ENCODE peak calls at places on chromosomes 6 and 20, in ten cellular contexts. One of them, this sample, is unnamed.

GRCh38 chr6:79269877-79270276 is 35.4 kb upstream of the HMGN3 start:
- DNase-seq in HEK293T: no peak
- DNase-seq in esophagus muscularis mucosa: no peak
- DNase-seq in activated CD4-positive, alpha-beta T cell treated with anti-CD3 and anti-CD28 coated beads for 48 hours: no peak
- DNase-seq in H7: no peak
- DNase-seq in T-helper 2 cell: no peak
- DNase-seq in occipital lobe: no peak
- DNase-seq in tibial artery: peak
- DNase-seq in neural crest cell: no peak
- DNase-seq in HT1080: peak
- DNase-seq in this sample: peak

GRCh38 chr6:94813806-94814205 is 763.5 kb upstream of the MANEA start:
- DNase-seq in tibial artery: no peak
- DNase-seq in HT1080: no peak
- DNase-seq in activated CD4-positive, alpha-beta T cell treated with anti-CD3 and anti-CD28 coated beads for 48 hours: no peak
- DNase-seq in HEK293T: no peak
- DNase-seq in occipital lobe: no peak
- DNase-seq in T-helper 2 cell: no peak
- DNase-seq in esophagus muscularis mucosa: no peak
- DNase-seq in neural crest cell: no peak
- DNase-seq in H7: no peak
- DNase-seq in this sample: no peak

GRCh38 chr6:41732601-41733348 is 2.6 kb downstream of the TFEB start:
- DNase-seq in T-helper 2 cell: no peak
- DNase-seq in occipital lobe: peak
- DNase-seq in activated CD4-positive, alpha-beta T cell treated with anti-CD3 and anti-CD28 coated beads for 48 hours: peak
- DNase-seq in HEK293T: no peak
- DNase-seq in HT1080: no peak
- DNase-seq in tibial artery: no peak
- DNase-seq in neural crest cell: no peak
- DNase-seq in esophagus muscularis mucosa: no peak
- DNase-seq in H7: peak
- DNase-seq in this sample: peak

GRCh38 chr6:35722121-35722761 is 14.6 kb upstream of the ARMC12 start:
- DNase-seq in T-helper 2 cell: no peak
- DNase-seq in activated CD4-positive, alpha-beta T cell treated with anti-CD3 and anti-CD28 coated beads for 48 hours: no peak
- DNase-seq in HEK293T: no peak
- DNase-seq in occipital lobe: no peak
- DNase-seq in tibial artery: peak
- DNase-seq in HT1080: no peak
- DNase-seq in esophagus muscularis mucosa: no peak
- DNase-seq in H7: peak
- DNase-seq in neural crest cell: no peak
- DNase-seq in this sample: no peak

GRCh38 chr6:52929321-52930164 is 20.0 kb upstream of the GSTA3 start:
- DNase-seq in esophagus muscularis mucosa: peak
- DNase-seq in tibial artery: no peak
- DNase-seq in H7: no peak
- DNase-seq in T-helper 2 cell: no peak
- DNase-seq in occipital lobe: no peak
- DNase-seq in HEK293T: no peak
- DNase-seq in HT1080: peak
- DNase-seq in neural crest cell: no peak
- DNase-seq in activated CD4-positive, alpha-beta T cell treated with anti-CD3 and anti-CD28 coated beads for 48 hours: no peak
- DNase-seq in this sample: peak

GRCh38 chr6:38012573-38012972 is 193.0 kb downstream of the ZFAND3 start:
- DNase-seq in esophagus muscularis mucosa: no peak
- DNase-seq in neural crest cell: peak
- DNase-seq in activated CD4-positive, alpha-beta T cell treated with anti-CD3 and anti-CD28 coated beads for 48 hours: peak
- DNase-seq in HEK293T: peak
- DNase-seq in HT1080: peak
- DNase-seq in H7: peak
- DNase-seq in T-helper 2 cell: no peak
- DNase-seq in occipital lobe: no peak
- DNase-seq in tibial artery: no peak
- DNase-seq in this sample: no peak

GRCh38 chr6:105372862-105373182 is 30.1 kb downstream of the PREP start:
- DNase-seq in HEK293T: no peak
- DNase-seq in H7: no peak
- DNase-seq in T-helper 2 cell: no peak
- DNase-seq in tibial artery: no peak
- DNase-seq in neural crest cell: no peak
- DNase-seq in occipital lobe: no peak
- DNase-seq in activated CD4-positive, alpha-beta T cell treated with anti-CD3 and anti-CD28 coated beads for 48 hours: no peak
- DNase-seq in HT1080: no peak
- DNase-seq in esophagus muscularis mucosa: no peak
- DNase-seq in this sample: no peak

GRCh38 chr6:52417675-52418111 is 2.4 kb upstream of the EFHC1 start:
- DNase-seq in H7: no peak
- DNase-seq in neural crest cell: no peak
- DNase-seq in activated CD4-positive, alpha-beta T cell treated with anti-CD3 and anti-CD28 coated beads for 48 hours: no peak
- DNase-seq in T-helper 2 cell: no peak
- DNase-seq in esophagus muscularis mucosa: no peak
- DNase-seq in HEK293T: no peak
- DNase-seq in tibial artery: no peak
- DNase-seq in occipital lobe: no peak
- DNase-seq in HT1080: peak
- DNase-seq in this sample: peak

GRCh38 chr6:91562955-91563354 is 976.1 kb upstream of the MAP3K7 start:
- DNase-seq in H7: no peak
- DNase-seq in activated CD4-positive, alpha-beta T cell treated with anti-CD3 and anti-CD28 coated beads for 48 hours: no peak
- DNase-seq in T-helper 2 cell: no peak
- DNase-seq in occipital lobe: no peak
- DNase-seq in tibial artery: no peak
- DNase-seq in HT1080: no peak
- DNase-seq in neural crest cell: no peak
- DNase-seq in esophagus muscularis mucosa: no peak
- DNase-seq in HEK293T: no peak
- DNase-seq in this sample: no peak

GRCh38 chr6:5942591-5942990 is 64.1 kb downstream of the NRN1 start:
- DNase-seq in occipital lobe: no peak
- DNase-seq in H7: no peak
- DNase-seq in esophagus muscularis mucosa: no peak
- DNase-seq in activated CD4-positive, alpha-beta T cell treated with anti-CD3 and anti-CD28 coated beads for 48 hours: no peak
- DNase-seq in HT1080: peak
- DNase-seq in T-helper 2 cell: no peak
- DNase-seq in tibial artery: no peak
- DNase-seq in neural crest cell: no peak
- DNase-seq in HEK293T: no peak
- DNase-seq in this sample: no peak

GRCh38 chr20:33561981-33562601 is 72.2 kb downstream of the CBFA2T2 start:
- DNase-seq in T-helper 2 cell: no peak
- DNase-seq in HT1080: peak
- DNase-seq in esophagus muscularis mucosa: peak
- DNase-seq in activated CD4-positive, alpha-beta T cell treated with anti-CD3 and anti-CD28 coated beads for 48 hours: no peak
- DNase-seq in tibial artery: peak
- DNase-seq in neural crest cell: no peak
- DNase-seq in HEK293T: peak
- DNase-seq in occipital lobe: peak
- DNase-seq in H7: peak
- DNase-seq in this sample: peak

GRCh38 chr6:168196385-168196860 is 117.4 kb upstream of the FRMD1 start:
- DNase-seq in activated CD4-positive, alpha-beta T cell treated with anti-CD3 and anti-CD28 coated beads for 48 hours: no peak
- DNase-seq in neural crest cell: no peak
- DNase-seq in esophagus muscularis mucosa: no peak
- DNase-seq in occipital lobe: no peak
- DNase-seq in H7: no peak
- DNase-seq in HT1080: no peak
- DNase-seq in HEK293T: no peak
- DNase-seq in T-helper 2 cell: no peak
- DNase-seq in tibial artery: peak
- DNase-seq in this sample: peak

GRCh38 chr20:45098096-45098773 is 2.7 kb downstream of the KCNS1 start:
- DNase-seq in activated CD4-positive, alpha-beta T cell treated with anti-CD3 and anti-CD28 coated beads for 48 hours: peak
- DNase-seq in HEK293T: no peak
- DNase-seq in T-helper 2 cell: no peak
- DNase-seq in neural crest cell: peak
- DNase-seq in occipital lobe: no peak
- DNase-seq in H7: peak
- DNase-seq in esophagus muscularis mucosa: no peak
- DNase-seq in tibial artery: no peak
- DNase-seq in HT1080: no peak
- DNase-seq in this sample: no peak

GRCh38 chr6:3825851-3826581 is 23.2 kb upstream of the FAM50B start:
- DNase-seq in HT1080: peak
- DNase-seq in esophagus muscularis mucosa: peak
- DNase-seq in T-helper 2 cell: no peak
- DNase-seq in H7: no peak
- DNase-seq in neural crest cell: no peak
- DNase-seq in occipital lobe: peak
- DNase-seq in HEK293T: no peak
- DNase-seq in tibial artery: peak
- DNase-seq in activated CD4-positive, alpha-beta T cell treated with anti-CD3 and anti-CD28 coated beads for 48 hours: no peak
- DNase-seq in this sample: peak

GRCh38 chr20:36975085-36975829 is 23.7 kb upstream of the SAMHD1 start:
- DNase-seq in T-helper 2 cell: peak
- DNase-seq in HEK293T: no peak
- DNase-seq in activated CD4-positive, alpha-beta T cell treated with anti-CD3 and anti-CD28 coated beads for 48 hours: peak
- DNase-seq in occipital lobe: no peak
- DNase-seq in HT1080: no peak
- DNase-seq in esophagus muscularis mucosa: no peak
- DNase-seq in neural crest cell: no peak
- DNase-seq in tibial artery: no peak
- DNase-seq in H7: no peak
- DNase-seq in this sample: no peak

GRCh38 chr6:148068391-148068790 is 274.2 kb upstream of the SASH1 start:
- DNase-seq in HT1080: no peak
- DNase-seq in H7: no peak
- DNase-seq in T-helper 2 cell: no peak
- DNase-seq in HEK293T: no peak
- DNase-seq in neural crest cell: no peak
- DNase-seq in esophagus muscularis mucosa: no peak
- DNase-seq in activated CD4-positive, alpha-beta T cell treated with anti-CD3 and anti-CD28 coated beads for 48 hours: no peak
- DNase-seq in occipital lobe: no peak
- DNase-seq in tibial artery: no peak
- DNase-seq in this sample: no peak

GRCh38 chr20:35616465-35617396 is 1.1 kb downstream of the SPAG4 start:
- DNase-seq in occipital lobe: peak
- DNase-seq in H7: peak
- DNase-seq in HEK293T: peak
- DNase-seq in tibial artery: peak
- DNase-seq in HT1080: peak
- DNase-seq in esophagus muscularis mucosa: no peak
- DNase-seq in activated CD4-positive, alpha-beta T cell treated with anti-CD3 and anti-CD28 coated beads for 48 hours: peak
- DNase-seq in neural crest cell: peak
- DNase-seq in T-helper 2 cell: peak
- DNase-seq in this sample: peak

GRCh38 chr20:36528176-36528874 is 13.0 kb upstream of the MYL9 start:
- DNase-seq in T-helper 2 cell: no peak
- DNase-seq in HT1080: no peak
- DNase-seq in tibial artery: no peak
- DNase-seq in H7: peak
- DNase-seq in neural crest cell: no peak
- DNase-seq in esophagus muscularis mucosa: no peak
- DNase-seq in occipital lobe: no peak
- DNase-seq in HEK293T: no peak
- DNase-seq in activated CD4-positive, alpha-beta T cell treated with anti-CD3 and anti-CD28 coated beads for 48 hours: no peak
- DNase-seq in this sample: no peak

GRCh38 chr6:12384417-12384912 is 94.3 kb downstream of the EDN1 start:
- DNase-seq in H7: no peak
- DNase-seq in T-helper 2 cell: no peak
- DNase-seq in neural crest cell: no peak
- DNase-seq in HT1080: no peak
- DNase-seq in occipital lobe: no peak
- DNase-seq in tibial artery: no peak
- DNase-seq in esophagus muscularis mucosa: no peak
- DNase-seq in activated CD4-positive, alpha-beta T cell treated with anti-CD3 and anti-CD28 coated beads for 48 hours: no peak
- DNase-seq in HEK293T: no peak
- DNase-seq in this sample: no peak

GRCh38 chr6:122631571-122632249 is 21.5 kb downstream of the PKIB start:
- DNase-seq in occipital lobe: no peak
- DNase-seq in tibial artery: no peak
- DNase-seq in neural crest cell: no peak
- DNase-seq in esophagus muscularis mucosa: no peak
- DNase-seq in T-helper 2 cell: no peak
- DNase-seq in HT1080: no peak
- DNase-seq in HEK293T: no peak
- DNase-seq in H7: no peak
- DNase-seq in activated CD4-positive, alpha-beta T cell treated with anti-CD3 and anti-CD28 coated beads for 48 hours: no peak
- DNase-seq in this sample: no peak

GRCh38 chr20:51022803-51023616 is at the start of gene KCNG1:
- DNase-seq in esophagus muscularis mucosa: no peak
- DNase-seq in H7: peak
- DNase-seq in occipital lobe: peak
- DNase-seq in activated CD4-positive, alpha-beta T cell treated with anti-CD3 and anti-CD28 coated beads for 48 hours: peak
- DNase-seq in T-helper 2 cell: no peak
- DNase-seq in neural crest cell: peak
- DNase-seq in HT1080: peak
- DNase-seq in tibial artery: no peak
- DNase-seq in HEK293T: peak
- DNase-seq in this sample: peak

GRCh38 chr6:5462856-5463255 is 201.5 kb downstream of the FARS2 start:
- DNase-seq in neural crest cell: no peak
- DNase-seq in activated CD4-positive, alpha-beta T cell treated with anti-CD3 and anti-CD28 coated beads for 48 hours: no peak
- DNase-seq in H7: no peak
- DNase-seq in occipital lobe: no peak
- DNase-seq in tibial artery: no peak
- DNase-seq in HT1080: no peak
- DNase-seq in esophagus muscularis mucosa: no peak
- DNase-seq in T-helper 2 cell: no peak
- DNase-seq in HEK293T: no peak
- DNase-seq in this sample: no peak

GRCh38 chr20:6384956-6385355 is 262.1 kb upstream of the FERMT1 start:
- DNase-seq in H7: no peak
- DNase-seq in occipital lobe: no peak
- DNase-seq in activated CD4-positive, alpha-beta T cell treated with anti-CD3 and anti-CD28 coated beads for 48 hours: no peak
- DNase-seq in neural crest cell: no peak
- DNase-seq in esophagus muscularis mucosa: no peak
- DNase-seq in HEK293T: no peak
- DNase-seq in HT1080: no peak
- DNase-seq in tibial artery: no peak
- DNase-seq in T-helper 2 cell: no peak
- DNase-seq in this sample: no peak

GRCh38 chr6:69868252-69868804 is 2.0 kb downstream of the COL19A1 start:
- DNase-seq in tibial artery: no peak
- DNase-seq in H7: peak
- DNase-seq in neural crest cell: no peak
- DNase-seq in activated CD4-positive, alpha-beta T cell treated with anti-CD3 and anti-CD28 coated beads for 48 hours: no peak
- DNase-seq in HEK293T: no peak
- DNase-seq in T-helper 2 cell: no peak
- DNase-seq in esophagus muscularis mucosa: no peak
- DNase-seq in occipital lobe: no peak
- DNase-seq in HT1080: no peak
- DNase-seq in this sample: no peak

GRCh38 chr6:47335456-47335855 is 25.8 kb upstream of the TNFRSF21 start:
- DNase-seq in HT1080: no peak
- DNase-seq in neural crest cell: no peak
- DNase-seq in activated CD4-positive, alpha-beta T cell treated with anti-CD3 and anti-CD28 coated beads for 48 hours: no peak
- DNase-seq in tibial artery: no peak
- DNase-seq in T-helper 2 cell: no peak
- DNase-seq in occipital lobe: no peak
- DNase-seq in HEK293T: no peak
- DNase-seq in H7: no peak
- DNase-seq in esophagus muscularis mucosa: no peak
- DNase-seq in this sample: no peak

GRCh38 chr6:156250593-156250992 is 526.6 kb upstream of the ARID1B start:
- DNase-seq in tibial artery: no peak
- DNase-seq in neural crest cell: no peak
- DNase-seq in T-helper 2 cell: no peak
- DNase-seq in HT1080: no peak
- DNase-seq in H7: no peak
- DNase-seq in esophagus muscularis mucosa: no peak
- DNase-seq in activated CD4-positive, alpha-beta T cell treated with anti-CD3 and anti-CD28 coated beads for 48 hours: peak
- DNase-seq in HEK293T: no peak
- DNase-seq in occipital lobe: no peak
- DNase-seq in this sample: no peak

GRCh38 chr20:973785-974194 is 28.3 kb downstream of the RSPO4 start:
- DNase-seq in occipital lobe: no peak
- DNase-seq in HEK293T: peak
- DNase-seq in H7: peak
- DNase-seq in tibial artery: no peak
- DNase-seq in T-helper 2 cell: no peak
- DNase-seq in neural crest cell: no peak
- DNase-seq in activated CD4-positive, alpha-beta T cell treated with anti-CD3 and anti-CD28 coated beads for 48 hours: peak
- DNase-seq in HT1080: peak
- DNase-seq in esophagus muscularis mucosa: no peak
- DNase-seq in this sample: peak

GRCh38 chr6:154386848-154387717 is 30.5 kb upstream of the IPCEF1 start:
- DNase-seq in T-helper 2 cell: no peak
- DNase-seq in occipital lobe: no peak
- DNase-seq in esophagus muscularis mucosa: no peak
- DNase-seq in tibial artery: no peak
- DNase-seq in HT1080: peak
- DNase-seq in HEK293T: no peak
- DNase-seq in neural crest cell: no peak
- DNase-seq in activated CD4-positive, alpha-beta T cell treated with anti-CD3 and anti-CD28 coated beads for 48 hours: no peak
- DNase-seq in H7: no peak
- DNase-seq in this sample: peak